ENCODE peak calls at places on chromosome 14, in five cellular contexts. S, R, I, T and K are unnamed samples.

GRCh38 chr14:31893156-31893813 is 183.8 kb upstream of the ARHGAP5 start:
- DNase-seq in S (no peak), I (no peak), R (no peak), T (peak), K (no peak)

GRCh38 chr14:91374897-91375747 is 42.5 kb downstream of the CCDC88C start:
- DNase-seq in I (no peak), S (no peak), T (no peak), R (no peak), K (no peak)

GRCh38 chr14:29627141-29627540 is 300.5 kb downstream of the PRKD1 start:
- DNase-seq in S (no peak), T (peak), I (no peak), R (no peak), K (no peak)

GRCh38 chr14:72401632-72402428 is 469.6 kb downstream of the RGS6 start:
- DNase-seq in I (no peak), R (no peak), T (no peak), S (no peak), K (no peak)

GRCh38 chr14:106879241-106879640 is 1352.9 kb downstream of the TMEM121 start:
- DNase-seq in R (no peak), S (no peak), T (no peak), I (peak), K (no peak)

GRCh38 chr14:37985826-37986470 is 221.8 kb upstream of the SSTR1 start:
- DNase-seq in T (peak), I (no peak), S (no peak), R (no peak), K (no peak)

GRCh38 chr14:88476375-88476774 is 78.4 kb downstream of the PTPN21 start:
- DNase-seq in I (no peak), R (no peak), T (peak), S (no peak), K (no peak)

GRCh38 chr14:49598479-49599301 is at the start of gene LRR1:
- DNase-seq in I (peak), R (peak), T (peak), S (peak), K (peak)

GRCh38 chr14:85421166-85421877 is 108.6 kb upstream of the FLRT2 start:
- DNase-seq in S (no peak), R (no peak), T (peak), I (no peak), K (no peak)

GRCh38 chr14:51716610-51717009 is 64.9 kb downstream of the FRMD6 start:
- DNase-seq in I (no peak), R (no peak), S (no peak), T (peak), K (no peak)

GRCh38 chr14:94540031-94540794 is 21.0 kb upstream of the SERPINA4 start:
- DNase-seq in R (no peak), I (no peak), T (no peak), S (no peak), K (no peak)

GRCh38 chr14:22502551-22502950 is 86.5 kb downstream of the DAD1 start:
- DNase-seq in R (no peak), I (no peak), S (no peak), T (no peak), K (no peak)
- TF ChIP-seq CTCF in R (no peak), I (no peak), S (no peak), T (no peak), K (no peak)

GRCh38 chr14:22847661-22848341 is 11.4 kb downstream of the MMP14 start:
- DNase-seq in S (peak), R (no peak), T (peak), I (peak), K (no peak)
- H3K4me3 ChIP-seq in S (peak), R (peak), T (peak), I (no peak), K (peak)

GRCh38 chr14:77709412-77709811 is 1.5 kb downstream of the SLIRP start:
- DNase-seq in I (no peak), R (no peak), S (no peak), T (no peak), K (no peak)

GRCh38 chr14:77710364-77710763 is 2.5 kb downstream of the SLIRP start:
- DNase-seq in I (no peak), S (no peak), R (no peak), T (no peak), K (no peak)

GRCh38 chr14:77707355-77707723 is 484 bp downstream of the ALKBH1 start:
- DNase-seq in T (peak), I (no peak), S (no peak), R (no peak), K (no peak)

GRCh38 chr14:77707724-77708408 is at the start of the genes ALKBH1 and SLIRP:
- DNase-seq in T (peak), S (peak), I (peak), R (peak), K (peak)

GRCh38 chr14:77708749-77709148 is 846 bp downstream of the SLIRP start:
- DNase-seq in I (no peak), R (no peak), T (no peak), S (no peak), K (no peak)
- H3K27ac ChIP-seq in I (no peak), R (no peak), T (peak), S (no peak), K (no peak)

GRCh38 chr14:102629700-102630365 is 37.4 kb downstream of the RCOR1 start:
- DNase-seq in S (no peak), I (no peak), T (no peak), R (no peak), K (no peak)

GRCh38 chr14:102630405-102630804 is 38.0 kb downstream of the RCOR1 start:
- DNase-seq in T (no peak), I (no peak), S (no peak), R (no peak), K (no peak)

GRCh38 chr14:102625564-102626296 is 33.3 kb downstream of the RCOR1 start:
- DNase-seq in R (no peak), I (no peak), S (no peak), T (no peak), K (no peak)

GRCh38 chr14:102629011-102629444 is 36.6 kb downstream of the RCOR1 start:
- DNase-seq in S (no peak), T (no peak), R (no peak), I (no peak), K (no peak)

DNA sequence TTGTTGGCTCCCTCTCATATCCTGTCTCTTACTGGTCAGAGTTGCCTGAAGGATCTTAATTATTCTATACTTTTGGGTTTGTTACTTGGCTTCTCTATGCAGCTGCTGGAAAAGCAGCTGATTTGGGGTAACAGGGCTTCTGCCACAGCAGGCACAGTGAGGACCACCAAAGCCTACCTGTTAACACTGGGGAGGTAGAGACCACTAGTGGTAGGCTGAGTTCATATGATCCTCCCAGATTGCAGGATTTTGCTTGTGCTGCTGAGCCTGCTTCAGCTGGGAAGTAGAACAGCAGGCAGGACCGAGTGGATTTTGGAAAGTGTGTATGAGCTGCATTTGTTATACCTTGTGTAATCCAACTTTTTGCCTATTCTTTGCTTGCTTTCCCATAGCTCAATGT is 34.1 kb downstream of the RCOR1 start:
- DNase-seq in I (no peak), S (no peak), T (no peak), R (no peak), K (no peak)
- TF ChIP-seq CTCF in I (no peak), S (no peak), T (no peak), R (no peak), K (no peak)

GRCh38 chr14:40221428-40221827 is 789.2 kb upstream of the FBXO33 start:
- DNase-seq in R (no peak), I (no peak), T (no peak), S (no peak), K (no peak)

GRCh38 chr14:40219032-40219431 is 786.8 kb upstream of the FBXO33 start:
- DNase-seq in I (no peak), T (no peak), R (no peak), S (no peak), K (no peak)

GRCh38 chr14:40222996-40223395 is 790.8 kb upstream of the FBXO33 start:
- DNase-seq in S (no peak), R (no peak), I (no peak), T (no peak), K (no peak)

GRCh38 chr14:40216976-40217375 is 784.7 kb upstream of the FBXO33 start:
- DNase-seq in S (no peak), I (no peak), T (no peak), R (no peak), K (no peak)

GRCh38 chr14:40218282-40218941 is 786.2 kb upstream of the FBXO33 start:
- DNase-seq in T (no peak), S (no peak), I (no peak), R (no peak), K (no peak)
- H3K4me3 ChIP-seq in T (no peak), S (no peak), I (no peak), R (no peak), K (no peak)

DNA sequence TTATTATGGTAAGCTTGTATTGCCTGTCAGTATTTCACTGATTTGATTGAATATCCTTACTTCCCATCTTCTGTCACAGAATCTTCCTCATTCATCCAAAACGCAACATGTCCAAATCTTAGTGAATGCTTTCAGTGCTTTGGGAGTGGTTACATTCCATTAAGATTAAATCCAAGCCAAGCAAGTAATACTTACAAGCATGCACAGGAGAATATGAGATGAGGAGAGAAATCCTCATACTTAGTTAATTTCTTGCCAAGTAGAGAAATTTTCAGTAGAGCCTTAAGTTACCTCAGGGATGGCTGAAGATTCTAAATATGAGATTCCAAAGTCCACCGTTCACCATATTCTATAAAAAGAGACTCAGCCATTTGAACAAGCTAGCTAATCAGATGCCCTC is 316.0 kb downstream of the RAD51B start:
- DNase-seq in T (peak), R (no peak), S (no peak), I (no peak), K (no peak)
- H3K27ac ChIP-seq in T (peak), R (peak), S (no peak), I (no peak), K (peak)